ENCODE peak calls at places on chromosomes 12 and 14, in six cellular contexts. H, I, U, X, T and D are unnamed samples.

GRCh38 chr12:13100882-13101769 is 2.3 kb downstream of the GSG1 start:
- DNase-seq in H (peak), I (peak), U (peak), X (peak), T (peak), D (peak)

GRCh38 chr12:97561321-97562230 is 99.0 kb downstream of the RMST start:
- DNase-seq in H (no peak), I (no peak), U (no peak), X (no peak), T (no peak), D (no peak)

GRCh38 chr12:116855744-116856470 is 25.3 kb downstream of the HRK start:
- DNase-seq in H (no peak), I (no peak), U (no peak), X (no peak), T (no peak), D (no peak)

GRCh38 chr12:51471465-51471864 is 46.8 kb downstream of the SLC4A8 start:
- DNase-seq in H (no peak), I (no peak), U (no peak), X (no peak), T (no peak), D (no peak)

GRCh38 chr14:88695873-88696272 is 96.9 kb downstream of the EML5 start:
- DNase-seq in H (no peak), I (no peak), U (no peak), X (no peak), T (no peak), D (no peak)

GRCh38 chr14:35949933-35950332 is 123.8 kb downstream of the BRMS1L start:
- DNase-seq in H (no peak), I (no peak), U (no peak), X (no peak), T (no peak), D (no peak)

GRCh38 chr12:124720019-124720686 is 143.5 kb downstream of the SCARB1 start:
- DNase-seq in H (peak), I (no peak), U (no peak), X (no peak), T (peak), D (no peak)

GRCh38 chr12:132152411-132152821 is 8.2 kb downstream of the NOC4L start:
- DNase-seq in H (no peak), I (no peak), U (no peak), X (no peak), T (no peak), D (peak)

GRCh38 chr12:70907412-70907811 is 13.1 kb downstream of the PTPRR start:
- DNase-seq in H (no peak), I (no peak), U (no peak), X (no peak), T (no peak), D (no peak)

GRCh38 chr12:62861157-62861535 is 73.8 kb downstream of the PPM1H start:
- DNase-seq in H (no peak), I (no peak), U (no peak), X (no peak), T (no peak), D (no peak)

GRCh38 chr14:96583605-96584041 is 81.4 kb downstream of the PAPOLA start:
- DNase-seq in H (no peak), I (peak), U (peak), X (no peak), T (no peak), D (no peak)

GRCh38 chr14:41606249-41607118 is at the start of gene LRFN5:
- DNase-seq in H (no peak), I (no peak), U (peak), X (peak), T (peak), D (peak)

GRCh38 chr14:68807148-68807600 is 14.3 kb upstream of the ZFP36L1 start:
- DNase-seq in H (no peak), I (peak), U (peak), X (peak), T (peak), D (no peak)

GRCh38 chr12:92244036-92244435 is 98.4 kb upstream of the BTG1 start:
- DNase-seq in H (no peak), I (no peak), U (no peak), X (no peak), T (peak), D (no peak)

GRCh38 chr12:45613306-45613705 is 116.2 kb upstream of the ARID2 start:
- DNase-seq in H (no peak), I (no peak), U (no peak), X (no peak), T (peak), D (no peak)

GRCh38 chr14:100303179-100303578 is 3.1 kb downstream of the SLC25A29 start:
- DNase-seq in H (peak), I (no peak), U (peak), X (peak), T (peak), D (no peak)
- TF ChIP-seq CTCF in H (peak), I (no peak), U (peak), X (peak), T (peak), D (peak)

GRCh38 chr12:94748726-94749421 is 98.5 kb upstream of the TMCC3 start:
- DNase-seq in H (no peak), I (no peak), U (no peak), X (no peak), T (no peak), D (no peak)

GRCh38 chr12:94753071-94753779 is 102.9 kb upstream of the TMCC3 start:
- DNase-seq in H (no peak), I (no peak), U (no peak), X (peak), T (peak), D (no peak)

GRCh38 chr12:94749890-94750289 is 99.5 kb upstream of the TMCC3 start:
- DNase-seq in H (no peak), I (no peak), U (no peak), X (no peak), T (no peak), D (no peak)

GRCh38 chr12:94750891-94751290 is 100.5 kb upstream of the TMCC3 start:
- DNase-seq in H (no peak), I (no peak), U (no peak), X (no peak), T (no peak), D (peak)

DNA sequence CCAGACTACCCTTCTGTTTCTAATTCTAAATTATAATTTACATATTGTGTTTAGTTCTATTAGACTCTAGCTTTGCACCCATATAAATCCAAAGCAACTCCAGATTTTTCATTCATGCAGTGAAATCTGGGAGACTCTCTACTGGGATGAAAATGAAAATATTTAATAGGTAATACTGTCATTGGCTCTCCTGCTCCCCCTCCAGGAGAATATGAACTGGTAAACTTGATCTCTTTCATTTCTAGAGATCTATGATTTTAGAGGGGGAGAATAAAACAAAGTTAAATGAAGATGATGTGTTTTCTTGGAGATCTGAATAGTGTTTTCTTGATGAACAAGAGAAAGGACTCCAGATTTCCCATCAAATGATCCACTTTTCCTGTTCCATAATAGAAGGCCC is 104.3 kb upstream of the TMCC3 start:
- DNase-seq in H (no peak), I (no peak), U (no peak), X (no peak), T (peak), D (no peak)
- TF ChIP-seq CTCF in H (no peak), I (no peak), U (no peak), X (peak), T (peak), D (no peak)

DNA sequence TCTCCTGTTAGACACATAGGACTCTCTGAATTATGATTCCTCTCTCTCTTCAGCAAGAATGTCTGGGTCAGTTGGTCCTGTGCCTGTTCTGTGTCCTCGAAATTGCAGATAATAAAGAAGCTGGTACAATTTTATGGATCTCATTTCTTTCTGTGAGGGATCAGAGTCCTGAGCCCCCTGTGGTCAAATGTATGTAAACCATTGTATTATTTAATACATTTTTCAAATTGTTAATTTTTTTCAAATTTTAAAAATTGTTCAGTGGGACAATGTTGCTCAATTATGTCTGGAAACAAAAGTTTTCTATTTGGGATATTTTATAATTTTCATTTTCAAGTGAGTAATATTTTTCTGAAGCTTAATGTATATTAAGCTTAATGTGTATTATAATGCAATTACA is 513.5 kb downstream of the CCER1 start:
- DNase-seq in H (no peak), I (no peak), U (no peak), X (no peak), T (no peak), D (no peak)
- TF ChIP-seq CTCF in H (no peak), I (no peak), U (no peak), X (peak), T (peak), D (no peak)

GRCh38 chr12:108881953-108882352 is 2.1 kb downstream of the DAO start:
- DNase-seq in H (peak), I (no peak), U (no peak), X (no peak), T (no peak), D (no peak)

GRCh38 chr12:108888031-108888430 is 8.1 kb downstream of the DAO start:
- DNase-seq in H (no peak), I (no peak), U (no peak), X (no peak), T (no peak), D (no peak)

GRCh38 chr12:108879615-108880254 is at the start of gene DAO:
- DNase-seq in H (peak), I (no peak), U (no peak), X (peak), T (no peak), D (no peak)

GRCh38 chr12:108886873-108887629 is 7.2 kb downstream of the DAO start:
- DNase-seq in H (peak), I (no peak), U (no peak), X (no peak), T (no peak), D (no peak)

GRCh38 chr12:108884116-108885012 is 4.5 kb downstream of the DAO start:
- DNase-seq in H (peak), I (no peak), U (peak), X (peak), T (peak), D (peak)
- TF ChIP-seq CTCF in H (peak), I (no peak), U (peak), X (peak), T (peak), D (peak)

GRCh38 chr14:77286554-77286953 is 15.5 kb upstream of the NGB start:
- DNase-seq in H (no peak), I (no peak), U (no peak), X (no peak), T (no peak), D (no peak)

GRCh38 chr14:77284066-77284855 is 13.3 kb upstream of the NGB start:
- DNase-seq in H (peak), I (no peak), U (no peak), X (no peak), T (no peak), D (no peak)

GRCh38 chr14:77278461-77279230 is 7.6 kb upstream of the NGB start:
- DNase-seq in H (no peak), I (no peak), U (no peak), X (no peak), T (no peak), D (no peak)

GRCh38 chr14:77279719-77280118 is 8.7 kb upstream of the NGB start:
- DNase-seq in H (no peak), I (no peak), U (no peak), X (no peak), T (no peak), D (no peak)

DNA sequence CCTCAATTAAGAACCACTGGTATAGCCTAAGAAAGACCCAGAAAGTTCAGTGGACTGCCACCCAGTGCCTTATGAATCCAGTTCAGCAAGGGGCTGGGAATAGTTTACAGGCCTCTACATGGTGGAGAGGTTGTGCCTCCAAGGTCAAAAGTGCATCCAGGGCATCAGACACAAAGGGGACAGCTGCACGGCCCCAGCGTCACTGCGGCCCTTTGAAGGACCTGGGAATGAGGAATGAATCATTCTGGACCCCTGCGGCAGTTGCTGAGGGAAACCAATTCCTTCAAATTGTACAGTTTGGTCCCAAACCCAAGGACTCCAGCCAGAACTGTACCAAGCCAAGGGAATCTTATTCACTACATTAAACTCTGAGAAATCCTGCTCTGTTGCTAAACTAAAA is 10.8 kb upstream of the NGB start:
- DNase-seq in H (no peak), I (no peak), U (no peak), X (no peak), T (no peak), D (no peak)
- TF ChIP-seq CTCF in H (no peak), I (no peak), U (no peak), X (no peak), T (no peak), D (no peak)

GRCh38 chr14:106826833-106827369 is 1300.5 kb downstream of the TMEM121 start:
- DNase-seq in H (no peak), I (no peak), U (no peak), X (no peak), T (no peak), D (no peak)

GRCh38 chr14:106831322-106831720 is 1304.9 kb downstream of the TMEM121 start:
- DNase-seq in H (peak), I (no peak), U (peak), X (peak), T (no peak), D (peak)
- TF ChIP-seq CTCF in H (peak), I (no peak), U (peak), X (no peak), T (no peak), D (no peak)

GRCh38 chr12:4918950-4919660 is 9.4 kb downstream of the KCNA1 start:
- DNase-seq in H (no peak), I (no peak), U (no peak), X (no peak), T (peak), D (no peak)

GRCh38 chr12:4910502-4911315 is 1.0 kb downstream of the KCNA1 start:
- DNase-seq in H (no peak), I (no peak), U (peak), X (peak), T (peak), D (peak)

GRCh38 chr12:4915752-4916151 is 6.0 kb downstream of the KCNA1 start:
- DNase-seq in H (no peak), I (no peak), U (no peak), X (no peak), T (no peak), D (no peak)

GRCh38 chr12:4911316-4911994 is 1.8 kb downstream of the KCNA1 start:
- DNase-seq in H (no peak), I (no peak), U (no peak), X (no peak), T (no peak), D (no peak)

GRCh38 chr12:4914720-4915119 is 5.0 kb downstream of the KCNA1 start:
- DNase-seq in H (no peak), I (no peak), U (no peak), X (no peak), T (no peak), D (no peak)
- TF ChIP-seq CTCF in H (no peak), I (no peak), U (no peak), X (no peak), T (no peak), D (no peak)

DNA sequence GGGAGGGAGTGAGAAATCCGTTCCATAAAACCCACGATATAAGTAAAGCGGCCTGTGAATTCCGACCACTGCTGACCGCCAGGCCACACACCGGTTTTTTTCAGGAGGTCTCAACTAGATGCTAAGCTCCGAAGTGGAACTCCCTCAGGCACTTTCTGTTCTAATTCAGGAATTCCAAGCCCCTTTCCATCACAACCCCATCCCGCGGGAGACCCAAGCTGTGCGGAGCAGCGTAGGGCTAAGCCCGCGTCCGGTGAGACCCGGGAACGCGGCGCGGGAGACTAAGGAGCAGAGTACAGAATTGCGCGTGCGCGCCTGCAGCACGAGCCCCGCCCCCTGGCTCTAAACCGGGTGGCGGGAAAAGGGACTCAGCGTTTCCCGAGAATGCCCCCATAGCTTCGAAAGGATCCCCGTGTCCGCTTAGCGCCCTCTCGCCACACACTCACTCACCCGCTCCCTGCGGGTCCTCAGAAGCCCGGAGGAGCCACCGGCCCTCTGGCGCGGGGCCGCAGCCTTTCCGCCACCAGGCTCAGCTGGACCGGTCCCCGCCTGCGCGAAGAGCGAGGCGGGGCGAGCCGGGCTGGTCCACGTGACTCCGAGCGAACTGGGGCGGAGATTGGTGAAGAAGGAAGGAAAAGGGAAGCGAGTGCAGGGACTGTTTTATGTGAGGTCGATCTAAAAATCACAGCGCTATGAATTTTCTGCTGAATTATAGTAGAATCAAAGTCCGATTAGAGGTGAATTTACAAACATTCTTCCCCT is at the start of gene TIMELESS:
- DNase-seq in H (peak), I (peak), U (peak), X (peak), T (peak), D (peak)
- TF ChIP-seq CTCF in H (no peak), I (no peak), U (no peak), X (peak), T (no peak), D (no peak)

GRCh38 chr12:76303365-76303764 is 44.9 kb downstream of the BBS10 start:
- DNase-seq in H (no peak), I (no peak), U (no peak), X (no peak), T (no peak), D (no peak)
- TF ChIP-seq CTCF in H (no peak), I (no peak), U (no peak), X (no peak), T (no peak), D (no peak)

DNA sequence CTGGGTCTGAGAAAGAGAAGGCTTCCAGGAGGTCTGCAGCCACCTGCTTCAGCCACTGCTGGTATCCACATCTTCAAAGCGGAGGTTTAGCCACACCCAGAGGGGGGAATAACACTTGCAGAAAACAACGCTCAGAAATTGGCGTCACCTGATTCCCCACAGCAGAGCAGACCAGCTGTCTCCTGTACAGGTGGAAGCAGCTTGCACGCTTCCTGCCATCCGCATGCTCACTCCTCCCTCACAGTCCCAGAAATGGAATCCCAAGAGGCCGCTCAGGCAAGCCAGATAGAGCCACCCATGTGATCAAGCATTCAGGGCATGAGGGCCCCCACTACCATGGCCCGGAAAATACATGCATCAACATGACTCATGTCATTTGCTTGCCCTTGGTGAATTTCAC is 112.2 kb upstream of the DIO3 start:
- DNase-seq in H (no peak), I (no peak), U (no peak), X (peak), T (no peak), D (no peak)
- TF ChIP-seq CTCF in H (no peak), I (no peak), U (no peak), X (no peak), T (no peak), D (no peak)